ENCODE peak calls at places on chromosomes 7 and 10, in five cellular contexts. X is K562, W is A549, V is GM12878, G is HepG2. Z is an unnamed sample.

GRCh38 chr7:27202018-27202740 is 2.3 kb upstream of the HOXA13 start:
- DNase-seq in G (no peak), W (no peak), X (no peak), V (no peak), Z (peak)

GRCh38 chr7:17989546-17989945 is 38.1 kb downstream of the PRPS1L1 start:
- DNase-seq in G (no peak), V (no peak), X (no peak), W (no peak), Z (no peak)

GRCh38 chr10:8534089-8534488 is 479.6 kb downstream of the GATA3 start:
- DNase-seq in W (no peak), G (no peak), V (no peak), X (no peak), Z (no peak)

GRCh38 chr10:103491729-103492364 is 1.7 kb upstream of the NEURL1 start:
- DNase-seq in X (no peak), V (no peak), G (peak), W (peak), Z (no peak)

GRCh38 chr7:2993396-2993795 is 50.3 kb downstream of the CARD11 start:
- DNase-seq in G (no peak), V (no peak), X (no peak), W (no peak), Z (no peak)

GRCh38 chr7:101166909-101167644 is 1.7 kb upstream of the VGF start:
- DNase-seq in W (no peak), G (no peak), X (no peak), V (no peak), Z (peak)

GRCh38 chr7:138387755-138388475 is 72.1 kb upstream of the TRIM24 start:
- DNase-seq in G (no peak), W (no peak), X (no peak), V (no peak), Z (no peak)

GRCh38 chr7:121336579-121336978 is 7.8 kb downstream of the WNT16 start:
- DNase-seq in X (no peak), V (no peak), G (no peak), W (no peak), Z (no peak)

GRCh38 chr7:52289247-52289646 is 746.2 kb upstream of the POM121L12 start:
- DNase-seq in W (no peak), G (no peak), V (no peak), X (no peak), Z (no peak)

GRCh38 chr10:93071674-93072224 is 1.9 kb upstream of the CYP26A1 start:
- DNase-seq in W (no peak), X (peak), V (no peak), G (peak), Z (peak)

GRCh38 chr10:71081229-71081560 is 131.2 kb upstream of the UNC5B start:
- DNase-seq in V (no peak), G (no peak), W (no peak), X (no peak), Z (peak)

GRCh38 chr7:51824050-51824449 is 507.4 kb upstream of the COBL start:
- DNase-seq in G (no peak), V (no peak), X (no peak), W (no peak), Z (no peak)

GRCh38 chr10:71726673-71727428 is 7.3 kb upstream of the C10orf105 start:
- DNase-seq in V (peak), G (no peak), X (no peak), W (no peak), Z (no peak)

GRCh38 chr10:100009793-100010676 is at the start of gene DNMBP:
- DNase-seq in X (peak), V (no peak), W (peak), G (peak), Z (peak)

GRCh38 chr7:42168512-42168911 is 68.5 kb downstream of the GLI3 start:
- DNase-seq in W (no peak), X (no peak), V (no peak), G (no peak), Z (no peak)

GRCh38 chr10:86946215-86947170 is 10.9 kb downstream of the MMRN2 start:
- DNase-seq in X (no peak), V (no peak), G (no peak), W (no peak), Z (peak)

GRCh38 chr7:150367677-150368097 is 935 bp upstream of the REPIN1 start:
- DNase-seq in G (no peak), W (peak), X (no peak), V (no peak), Z (no peak)

GRCh38 chr7:30093351-30094019 is 41.3 kb upstream of the MTURN start:
- DNase-seq in X (no peak), W (no peak), V (no peak), G (no peak), Z (no peak)

GRCh38 chr7:40283391-40283790 is 148.6 kb downstream of the SUGCT start:
- DNase-seq in W (no peak), V (no peak), X (no peak), G (no peak), Z (no peak)

GRCh38 chr10:61115874-61116273 is 171.9 kb upstream of the RHOBTB1 start:
- DNase-seq in G (no peak), W (no peak), V (no peak), X (no peak), Z (no peak)

GRCh38 chr10:78357027-78357672 is 323.5 kb downstream of the RPS24 start:
- DNase-seq in X (no peak), W (no peak), G (no peak), V (no peak), Z (peak)

GRCh38 chr10:100904903-100905302 is 7.9 kb upstream of the SLF2 start:
- DNase-seq in X (no peak), W (no peak), G (no peak), V (no peak), Z (no peak)

GRCh38 chr7:1152492-1152891 is 7.5 kb downstream of the ZFAND2A start:
- DNase-seq in G (no peak), X (no peak), W (no peak), V (no peak), Z (no peak)

GRCh38 chr7:31783221-31783620 is 96.2 kb downstream of the PPP1R17 start:
- DNase-seq in G (no peak), W (no peak), X (no peak), V (no peak), Z (no peak)

GRCh38 chr10:114458955-114459354 is 54.7 kb upstream of the AFAP1L2 start:
- DNase-seq in V (no peak), W (peak), G (peak), X (peak), Z (peak)

GRCh38 chr10:22737587-22737986 is 23.2 kb upstream of the PIP4K2A start:
- DNase-seq in X (peak), W (no peak), V (no peak), G (no peak), Z (no peak)

GRCh38 chr10:35711615-35712411 is 69.7 kb upstream of the FZD8 start:
- DNase-seq in V (no peak), W (no peak), G (no peak), X (no peak), Z (no peak)

GRCh38 chr10:130137077-130137448 is 872 bp downstream of the GLRX3 start:
- DNase-seq in X (no peak), W (peak), V (no peak), G (peak), Z (no peak)

GRCh38 chr7:43302211-43302711 is 189.8 kb downstream of the HECW1 start:
- DNase-seq in X (no peak), V (no peak), W (no peak), G (peak), Z (no peak)

GRCh38 chr10:57696641-57697040 is 571.1 kb downstream of the IPMK start:
- DNase-seq in G (peak), W (peak), X (no peak), V (no peak), Z (no peak)
- TF ChIP-seq HDAC2 in G (no peak), W (no peak), X (no peak), V (no peak), Z (no peak)

GRCh38 chr10:27547047-27547446 is 42.9 kb downstream of the RAB18 start:
- DNase-seq in V (no peak), X (no peak), W (no peak), G (no peak), Z (no peak)
- TF ChIP-seq HDAC2 in V (no peak), X (no peak), W (no peak), G (no peak), Z (no peak)

DNA sequence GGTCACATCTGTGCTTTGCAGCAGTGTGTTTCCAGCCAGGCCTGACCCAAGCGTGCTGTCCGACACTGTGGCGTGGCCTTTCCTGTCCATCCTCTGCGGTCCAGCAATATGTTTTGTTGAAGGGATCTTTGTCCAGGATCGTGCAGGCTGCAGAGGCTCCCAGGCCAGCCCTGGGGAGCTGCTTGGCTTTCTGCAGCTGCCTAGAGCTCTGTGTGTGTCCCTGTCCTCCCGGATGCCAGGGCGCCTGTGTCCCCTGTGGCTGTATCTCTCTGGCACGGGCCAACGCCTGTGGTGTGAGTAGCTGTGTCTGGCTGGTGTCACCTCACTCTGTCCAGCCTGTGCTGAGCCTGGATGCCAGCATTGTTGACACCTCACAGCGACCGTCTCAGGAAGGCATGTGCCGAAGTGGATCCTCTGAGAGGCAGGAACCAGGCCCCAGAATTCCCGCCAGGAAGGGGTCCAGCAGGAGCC is 94.5 kb downstream of the INPP5A start:
- DNase-seq in V (no peak), W (no peak), G (no peak), X (no peak), Z (no peak)
- TF ChIP-seq HDAC2 in V (no peak), W (no peak), G (no peak), X (no peak), Z (no peak)

DNA sequence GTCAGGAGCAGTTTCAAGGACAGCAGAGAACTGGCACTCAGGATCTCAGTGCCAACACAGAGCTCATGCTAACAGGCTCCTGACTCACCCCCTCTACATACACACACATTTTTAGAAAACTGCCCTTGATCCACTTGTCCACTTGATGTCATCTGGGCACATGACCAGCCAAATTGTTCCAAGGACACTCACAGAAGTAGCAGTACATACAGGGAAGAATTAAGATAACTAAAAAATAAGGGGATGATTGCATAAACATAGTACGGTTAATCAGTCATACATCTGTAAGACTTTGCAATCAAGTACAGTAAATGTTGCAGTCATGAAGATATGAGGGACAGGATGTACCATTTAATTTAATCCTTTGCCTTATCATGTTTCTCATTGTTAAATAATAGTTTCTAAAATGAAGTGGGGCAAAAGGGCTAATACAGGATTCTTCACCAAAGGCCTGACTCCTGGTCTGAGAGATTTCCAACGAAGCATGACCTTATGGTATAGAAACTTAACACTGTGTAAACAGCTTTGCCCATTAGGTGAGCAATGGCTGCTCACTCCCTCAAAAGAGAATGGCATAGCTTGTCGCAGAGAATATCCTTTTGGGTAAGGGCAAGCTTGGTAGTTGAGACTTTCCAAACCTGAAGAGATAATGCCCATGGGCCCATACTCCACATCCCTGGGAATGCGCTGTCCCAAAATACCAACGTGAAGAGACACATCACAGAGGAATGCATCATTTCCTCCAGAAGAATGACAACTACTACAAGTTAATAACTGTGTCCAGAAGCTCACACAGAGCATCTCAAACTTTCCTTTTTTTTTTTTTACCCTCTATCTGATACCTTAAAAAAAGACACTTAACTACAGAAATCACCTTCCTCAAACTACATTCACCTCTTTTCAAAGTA is 94.1 kb downstream of the ARMH3 start:
- DNase-seq in W (no peak), V (no peak), X (no peak), G (no peak), Z (no peak)
- TF ChIP-seq HDAC2 in W (no peak), V (no peak), X (no peak), G (no peak), Z (no peak)

GRCh38 chr10:76422769-76423168 is 991.3 kb downstream of the LRMDA start:
- DNase-seq in W (no peak), V (no peak), G (no peak), X (no peak), Z (no peak)
- TF ChIP-seq HDAC2 in W (no peak), V (no peak), G (no peak), X (no peak), Z (no peak)

DNA sequence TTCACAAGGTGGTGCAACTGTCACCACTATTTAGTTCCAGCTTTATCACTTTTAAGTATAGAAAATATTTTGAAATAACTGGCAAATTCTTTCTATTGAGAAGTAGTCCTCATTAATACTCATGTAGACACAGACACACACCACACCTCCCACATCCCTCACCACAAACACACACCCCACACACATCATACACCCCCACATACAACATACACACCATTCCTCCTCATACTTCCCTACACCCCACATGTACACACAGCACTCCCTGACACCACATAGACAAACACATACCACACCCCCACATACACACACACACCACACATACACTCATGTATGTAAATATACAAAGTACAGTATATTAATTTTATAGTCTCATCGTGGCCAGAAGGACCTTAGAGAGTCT is 178.8 kb downstream of the LRMDA start:
- DNase-seq in X (no peak), G (no peak), W (no peak), V (no peak), Z (no peak)
- TF ChIP-seq HDAC2 in X (no peak), G (no peak), W (no peak), V (no peak), Z (no peak)

GRCh38 chr7:82745117-82745516 is 301.5 kb upstream of the CACNA2D1 start:
- DNase-seq in G (no peak), X (no peak), W (no peak), V (no peak), Z (no peak)
- TF ChIP-seq HDAC2 in G (no peak), X (no peak), W (no peak), V (no peak), Z (no peak)